ENCODE peak calls at places on chromosomes 13 and 19, in ten cellular contexts. F is DMS153; I is H7; T is aorta; O is WTC11; L is NCI-H1694 treated with DMSO at 0.1 percent for 48 hours; C is T47D; V is stimulated activated CD8-positive, alpha-beta memory T cell treated with anti-CD3 and anti-CD28 coated beads, Interleukin-4, amount 100 ng/mL, for 1 hour; U is CD4-positive, CD25-positive, alpha-beta regulatory T cell; W is psoas muscle. G is an unnamed sample.

GRCh38 chr13:88651531-88651930 is 980.4 kb downstream of the SLITRK5 start:
- DNase-seq in F (no peak), I (no peak), T (no peak), O (no peak), L (no peak), C (no peak), V (no peak), U (no peak), W (no peak), G (no peak)

GRCh38 chr13:47564041-47564440 is 437.0 kb downstream of the SUCLA2 start:
- DNase-seq in F (no peak), I (no peak), T (no peak), O (peak), L (no peak), C (no peak), V (no peak), U (no peak), W (no peak), G (no peak)

GRCh38 chr19:44807652-44808462 is 1.0 kb upstream of the BCAM start:
- DNase-seq in F (no peak), I (peak), T (no peak), O (peak), L (no peak), C (peak), V (no peak), U (no peak), W (no peak), G (no peak)

GRCh38 chr13:98467263-98467985 is 109.5 kb downstream of the STK24 start:
- DNase-seq in F (no peak), I (no peak), T (no peak), O (no peak), L (no peak), C (no peak), V (no peak), U (no peak), W (no peak), G (no peak)

GRCh38 chr13:94291631-94292322 is 187.7 kb downstream of the DCT start:
- DNase-seq in F (no peak), I (no peak), T (no peak), O (no peak), L (no peak), C (no peak), V (no peak), U (no peak), W (no peak), G (no peak)

GRCh38 chr13:36819811-36820140 is 754 bp downstream of the RFXAP start:
- DNase-seq in F (no peak), I (peak), T (no peak), O (peak), L (peak), C (no peak), V (no peak), U (peak), W (no peak), G (no peak)

GRCh38 chr13:80133631-80134083 is 207.3 kb downstream of the SPRY2 start:
- DNase-seq in F (no peak), I (no peak), T (no peak), O (no peak), L (no peak), C (no peak), V (no peak), U (no peak), W (no peak), G (no peak)

GRCh38 chr19:40716031-40716654 is 543 bp downstream of the COQ8B start:
- DNase-seq in F (no peak), I (no peak), T (peak), O (no peak), L (peak), C (no peak), V (peak), U (peak), W (peak), G (no peak)

GRCh38 chr13:21668665-21669599 is 1.9 kb upstream of the FGF9 start:
- DNase-seq in F (peak), I (peak), T (no peak), O (peak), L (no peak), C (no peak), V (no peak), U (peak), W (peak), G (no peak)

GRCh38 chr13:52029569-52029968 is 5.1 kb downstream of the UTP14C start:
- DNase-seq in F (no peak), I (no peak), T (no peak), O (no peak), L (no peak), C (no peak), V (no peak), U (no peak), W (no peak), G (no peak)

GRCh38 chr13:71867101-71867814 is at the start of gene DACH1:
- DNase-seq in F (peak), I (peak), T (peak), O (peak), L (peak), C (peak), V (no peak), U (no peak), W (peak), G (peak)

GRCh38 chr13:109412232-109412935 is 374.0 kb downstream of the IRS2 start:
- DNase-seq in F (peak), I (peak), T (no peak), O (peak), L (peak), C (peak), V (no peak), U (no peak), W (peak), G (no peak)

GRCh38 chr19:41321600-41322270 is 11.8 kb downstream of the CCDC97 start:
- DNase-seq in F (no peak), I (peak), T (no peak), O (peak), L (no peak), C (peak), V (no peak), U (no peak), W (peak), G (no peak)

GRCh38 chr13:32256243-32256642 is 58.9 kb downstream of the ZAR1L start:
- DNase-seq in F (no peak), I (no peak), T (no peak), O (no peak), L (no peak), C (no peak), V (no peak), U (no peak), W (no peak), G (no peak)

GRCh38 chr13:28685114-28685513 is 26.2 kb downstream of the POMP start:
- DNase-seq in F (no peak), I (no peak), T (no peak), O (no peak), L (no peak), C (no peak), V (no peak), U (no peak), W (no peak), G (no peak)

GRCh38 chr19:50510700-50511068 is 307 bp downstream of the JOSD2 start:
- DNase-seq in F (no peak), I (peak), T (no peak), O (no peak), L (peak), C (no peak), V (no peak), U (no peak), W (no peak), G (no peak)

GRCh38 chr13:54965881-54966280 is 1937.3 kb downstream of the OLFM4 start:
- DNase-seq in F (no peak), I (no peak), T (no peak), O (no peak), L (no peak), C (no peak), V (no peak), U (no peak), W (no peak), G (no peak)

GRCh38 chr19:54201172-54201701 is 579 bp downstream of the RPS9 start:
- DNase-seq in F (no peak), I (peak), T (peak), O (no peak), L (no peak), C (no peak), V (no peak), U (no peak), W (peak), G (no peak)

GRCh38 chr19:39813264-39813998 is 20.5 kb downstream of the DYRK1B start:
- DNase-seq in F (no peak), I (no peak), T (no peak), O (no peak), L (no peak), C (no peak), V (no peak), U (no peak), W (no peak), G (no peak)

GRCh38 chr13:111202149-111202548 is 87.0 kb downstream of the ARHGEF7 start:
- DNase-seq in F (peak), I (no peak), T (no peak), O (no peak), L (no peak), C (no peak), V (no peak), U (no peak), W (no peak), G (no peak)

GRCh38 chr19:41430907-41431306 is 3.7 kb upstream of the B3GNT8 start:
- DNase-seq in F (no peak), I (no peak), T (no peak), O (no peak), L (no peak), C (no peak), V (no peak), U (no peak), W (no peak), G (no peak)

GRCh38 chr13:20547479-20547908 is 19.5 kb upstream of the IFT88 start:
- DNase-seq in F (no peak), I (no peak), T (no peak), O (no peak), L (no peak), C (no peak), V (no peak), U (no peak), W (no peak), G (no peak)

GRCh38 chr13:31119966-31120733 is 41.6 kb downstream of the HSPH1 start:
- DNase-seq in F (peak), I (no peak), T (no peak), O (no peak), L (no peak), C (no peak), V (no peak), U (no peak), W (no peak), G (no peak)

GRCh38 chr19:2054763-2055162 is 3.7 kb upstream of the MKNK2 start:
- DNase-seq in F (no peak), I (no peak), T (no peak), O (no peak), L (no peak), C (no peak), V (no peak), U (no peak), W (no peak), G (no peak)

GRCh38 chr19:56133858-56134654 is 7.0 kb upstream of the ZNF444 start:
- DNase-seq in F (no peak), I (no peak), T (no peak), O (no peak), L (no peak), C (no peak), V (no peak), U (no peak), W (no peak), G (no peak)